ENCODE peak calls at places on chromosome 13, in nine cellular contexts. C is sigmoid colon, B is prostate gland, S is HepG2, P is GM23338, W is SK-N-SH, F is endothelial cell of umbilical vein, J is breast epithelium, Q is suprapubic skin. U is an unnamed sample.

GRCh38 chr13:105971312-105971711 is 564.1 kb downstream of the EFNB2 start:
- DNase-seq in C (no peak), B (no peak), S (no peak), P (no peak), W (no peak), F (no peak), J (no peak), Q (no peak), U (no peak)

GRCh38 chr13:73989244-73989843 is 144.9 kb downstream of the KLF12 start:
- DNase-seq in C (no peak), B (no peak), S (no peak), P (no peak), W (no peak), F (no peak), J (no peak), Q (no peak), U (no peak)

GRCh38 chr13:58795715-58796114 is 1164.2 kb downstream of the PCDH17 start:
- DNase-seq in C (no peak), B (no peak), S (no peak), P (peak; percentile 8), W (no peak), F (no peak), J (no peak), Q (no peak), U (no peak)

GRCh38 chr13:75319244-75319643 is 162.7 kb downstream of the TBC1D4 start:
- DNase-seq in C (no peak), B (no peak), S (peak; percentile 16), P (no peak), W (no peak), F (peak; percentile 21), J (no peak), Q (no peak), U (no peak)

GRCh38 chr13:79837741-79838450 is 356.9 kb downstream of the NDFIP2 start:
- DNase-seq in C (no peak), B (no peak), S (no peak), P (no peak), W (no peak), F (no peak), J (no peak), Q (no peak), U (no peak)

GRCh38 chr13:95403349-95404140 is 102.3 kb upstream of the ABCC4 start:
- DNase-seq in C (no peak), B (no peak), S (no peak), P (peak; percentile 87), W (no peak), F (no peak), J (no peak), Q (no peak), U (no peak)

GRCh38 chr13:56659041-56659471 is 481.7 kb upstream of the PRR20A start:
- DNase-seq in C (peak; percentile 57), B (no peak), S (no peak), P (no peak), W (no peak), F (no peak), J (no peak), Q (peak; percentile 52), U (no peak)

GRCh38 chr13:66102864-66103263 is 1127.3 kb downstream of the PCDH9 start:
- DNase-seq in C (no peak), B (no peak), S (no peak), P (no peak), W (no peak), F (no peak), J (no peak), Q (no peak), U (no peak)

GRCh38 chr13:110293649-110294048 is 13.3 kb downstream of the COL4A1 start:
- DNase-seq in C (peak; percentile 33), B (no peak), S (no peak), P (no peak), W (no peak), F (peak; percentile 24), J (no peak), Q (no peak), U (no peak)

DNA sequence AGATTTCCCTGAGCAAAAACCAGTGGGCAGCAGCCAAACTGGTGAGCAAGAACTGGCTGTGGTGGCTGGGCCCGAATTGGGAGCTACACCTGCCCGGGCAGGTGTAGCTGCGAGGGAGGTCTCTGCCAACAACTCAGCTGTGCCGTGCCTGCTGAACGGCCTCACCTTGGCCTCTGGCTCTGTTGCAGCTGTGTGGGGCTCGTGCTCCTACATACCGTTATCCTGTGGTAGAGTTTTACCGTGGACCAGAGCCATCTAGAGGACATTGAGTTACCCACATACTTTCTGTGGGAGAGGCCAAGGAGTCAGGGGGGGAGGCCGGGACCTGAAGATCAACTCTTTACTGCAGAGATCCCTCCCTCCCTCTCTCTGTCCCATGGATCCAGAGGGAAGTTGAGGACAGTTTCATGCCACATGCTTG is 113.2 kb downstream of the TM9SF2 start:
- DNase-seq in C (no peak), B (peak; percentile 33), S (peak; percentile 76), P (peak; percentile 66), W (peak; percentile 32), F (peak; percentile 45), J (no peak), Q (no peak), U (no peak)
- TF ChIP-seq CTCF in C (no peak), B (no peak), S (peak; percentile 84), P (peak; percentile 36), W (no peak), F (peak; percentile 50), J (no peak), Q (no peak), U (peak; percentile 33)

GRCh38 chr13:33262997-33263396 is 22.6 kb downstream of the STARD13 start:
- DNase-seq in C (no peak), B (no peak), S (no peak), P (no peak), W (no peak), F (no peak), J (no peak), Q (no peak), U (no peak)

GRCh38 chr13:33262554-33262953 is 23.0 kb downstream of the STARD13 start:
- DNase-seq in C (no peak), B (no peak), S (peak; percentile 34), P (no peak), W (no peak), F (no peak), J (no peak), Q (no peak), U (no peak)

GRCh38 chr13:33263484-33263883 is 22.1 kb downstream of the STARD13 start:
- DNase-seq in C (no peak), B (no peak), S (no peak), P (no peak), W (no peak), F (no peak), J (no peak), Q (no peak), U (no peak)

GRCh38 chr13:33261426-33262068 is 24.0 kb downstream of the STARD13 start:
- DNase-seq in C (no peak), B (no peak), S (peak; percentile 83), P (no peak), W (no peak), F (no peak), J (no peak), Q (no peak), U (no peak)

GRCh38 chr13:33262069-33262487 is 23.5 kb downstream of the STARD13 start:
- DNase-seq in C (peak; percentile 72), B (no peak), S (peak; percentile 88), P (no peak), W (no peak), F (peak; percentile 22), J (no peak), Q (no peak), U (no peak)
- TF ChIP-seq POLR2AphosphoS5 in C (peak; percentile 62), B (no peak), S (peak; percentile 13), P (no peak), W (peak; percentile 69), F (no peak), J (no peak), Q (no peak), U (no peak)

DNA sequence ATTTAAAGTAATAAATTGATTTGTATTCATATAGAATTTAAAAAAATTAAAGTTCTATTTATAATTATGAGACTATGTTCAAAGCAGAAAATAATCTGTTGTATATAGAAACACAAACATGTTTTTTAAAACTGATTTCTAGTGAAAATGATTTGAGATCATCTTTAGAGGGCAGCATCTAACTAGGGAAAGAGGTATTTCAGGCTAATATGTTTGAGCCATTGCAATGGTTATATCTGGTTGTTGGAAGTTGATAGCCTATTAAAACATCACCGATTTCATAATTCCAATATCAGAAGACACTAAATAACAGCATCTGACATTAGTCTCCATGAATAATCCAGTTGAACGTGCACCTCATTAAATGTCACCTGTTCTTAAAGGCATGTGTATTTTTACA is 79.8 kb upstream of the SLITRK6 start:
- DNase-seq in C (no peak), B (no peak), S (no peak), P (no peak), W (no peak), F (no peak), J (no peak), Q (no peak), U (no peak)
- TF ChIP-seq CTCF in C (no peak), B (no peak), S (no peak), P (no peak), W (no peak), F (no peak), J (no peak), Q (no peak), U (no peak)

GRCh38 chr13:42984691-42985090 is 7.3 kb downstream of the EPSTI1 start:
- DNase-seq in C (no peak), B (no peak), S (no peak), P (no peak), W (no peak), F (no peak), J (no peak), Q (no peak), U (no peak)
- TF ChIP-seq POLR2AphosphoS5 in C (no peak), B (no peak), S (no peak), P (no peak), W (no peak), F (no peak), J (no peak), Q (no peak), U (no peak)

GRCh38 chr13:63010072-63010658 is 1594.5 kb upstream of the PCDH20 start:
- DNase-seq in C (no peak), B (no peak), S (no peak), P (peak; percentile 21), W (no peak), F (no peak), J (no peak), Q (no peak), U (no peak)
- TF ChIP-seq CTCF in C (no peak), B (no peak), S (no peak), P (no peak), W (no peak), F (no peak), J (no peak), Q (no peak), U (no peak)

U was measured in Panc1.